ENCODE peak calls at places on chromosomes 16 and 17, in nine cellular contexts. Q is heart left ventricle; Z is glutamatergic neuron; P is HTR-8/SVneo; K is ELF-1; B is transverse colon; N is activated CD4-positive, alpha-beta T cell treated with anti-CD3 and anti-CD28 coated beads for 1 hour; L is T-helper 17 cell; A is HuH-7.5. I is an unnamed sample.

GRCh38 chr17:19720631-19721426 is 4.4 kb upstream of the SLC47A2 start:
- DNase-seq in Q (peak), P (no peak), B (peak), K (no peak), Z (no peak), N (no peak), L (no peak), A (peak), I (peak)

GRCh38 chr17:17151962-17152361 is 54.2 kb downstream of the PLD6 start:
- DNase-seq in B (peak), K (no peak), L (no peak), P (peak), Q (peak), A (no peak), N (no peak), Z (no peak), I (peak)

GRCh38 chr16:89142474-89143197 is 28.9 kb upstream of the CDH15 start:
- DNase-seq in B (no peak), Q (peak), A (no peak), P (no peak), N (no peak), K (no peak), L (no peak), Z (peak), I (peak)

GRCh38 chr16:2974319-2975056 is 5.3 kb downstream of the PAQR4 start:
- DNase-seq in Z (no peak), N (no peak), A (no peak), P (no peak), L (no peak), Q (no peak), B (no peak), K (no peak), I (no peak)

GRCh38 chr17:17379197-17379991 is 76.2 kb downstream of the NT5M start:
- DNase-seq in Q (peak), P (no peak), L (no peak), K (no peak), Z (peak), N (no peak), B (no peak), A (no peak), I (no peak)

GRCh38 chr17:68455756-68456528 is 1.4 kb downstream of the WIPI1 start:
- DNase-seq in Q (no peak), P (peak), L (no peak), K (peak), Z (peak), N (no peak), A (no peak), B (peak), I (no peak)

GRCh38 chr17:67633751-67634191 is 84.0 kb upstream of the NOL11 start:
- DNase-seq in P (no peak), L (no peak), Z (no peak), A (no peak), N (no peak), K (no peak), Q (no peak), B (no peak), I (no peak)

GRCh38 chr17:3802461-3803307 is 1.7 kb upstream of the ITGAE start:
- DNase-seq in Z (no peak), A (peak), Q (no peak), L (no peak), P (peak), K (no peak), N (no peak), B (peak), I (no peak)

GRCh38 chr16:67562526-67562917 is at the start of gene CTCF:
- DNase-seq in A (peak), Q (peak), Z (peak), P (peak), L (peak), K (peak), B (peak), N (peak), I (peak)

I was measured in psoas muscle.